ENCODE peak calls at places on chromosomes 5 and 9, in seven cellular contexts. One of them, this sample, is unnamed.

GRCh38 chr5:38598994-38599611 is 42.7 kb upstream of the LIFR start:
- DNase-seq in IMR-90: peak; percentile 89
- DNase-seq in NB4: no peak
- DNase-seq in transverse colon: no peak
- DNase-seq in Peyer's patch: no peak
- DNase-seq in tibial nerve: no peak
- DNase-seq in H54: peak; percentile 60
- DNase-seq in this sample: no peak

GRCh38 chr9:73137286-73137899 is 14.3 kb upstream of the ANXA1 start:
- DNase-seq in IMR-90: no peak
- DNase-seq in NB4: no peak
- DNase-seq in transverse colon: no peak
- DNase-seq in Peyer's patch: no peak
- DNase-seq in tibial nerve: no peak
- DNase-seq in H54: no peak
- DNase-seq in this sample: peak; percentile 16

GRCh38 chr9:34536685-34537084 is 13.9 kb upstream of the ENHO start:
- DNase-seq in IMR-90: no peak
- DNase-seq in NB4: no peak
- DNase-seq in transverse colon: no peak
- DNase-seq in Peyer's patch: no peak
- DNase-seq in tibial nerve: no peak
- DNase-seq in H54: no peak
- DNase-seq in this sample: no peak

GRCh38 chr9:70902705-70903131 is 218.7 kb downstream of the TRPM3 start:
- DNase-seq in IMR-90: peak; percentile 96
- DNase-seq in NB4: no peak
- DNase-seq in transverse colon: no peak
- DNase-seq in Peyer's patch: no peak
- DNase-seq in tibial nerve: peak; percentile 8
- DNase-seq in H54: peak; percentile 60
- DNase-seq in this sample: no peak

GRCh38 chr5:14908195-14908594 is 36.6 kb upstream of the ANKH start:
- DNase-seq in IMR-90: peak; percentile 23
- DNase-seq in NB4: no peak
- DNase-seq in transverse colon: no peak
- DNase-seq in Peyer's patch: no peak
- DNase-seq in tibial nerve: no peak
- DNase-seq in H54: no peak
- DNase-seq in this sample: peak; percentile 78

GRCh38 chr5:116455061-116455460 is 119.6 kb downstream of the SEMA6A start:
- DNase-seq in IMR-90: peak; percentile 6
- DNase-seq in NB4: no peak
- DNase-seq in transverse colon: no peak
- DNase-seq in Peyer's patch: no peak
- DNase-seq in tibial nerve: no peak
- DNase-seq in H54: no peak
- DNase-seq in this sample: no peak

GRCh38 chr5:162911873-162912272 is 525.5 kb upstream of the CCNG1 start:
- DNase-seq in IMR-90: no peak
- DNase-seq in NB4: no peak
- DNase-seq in transverse colon: no peak
- DNase-seq in Peyer's patch: no peak
- DNase-seq in tibial nerve: no peak
- DNase-seq in H54: no peak
- DNase-seq in this sample: no peak

GRCh38 chr5:155616779-155617392 is 603.3 kb downstream of the KIF4B start:
- DNase-seq in IMR-90: no peak
- DNase-seq in NB4: peak; percentile 54
- DNase-seq in transverse colon: peak; percentile 62
- DNase-seq in Peyer's patch: peak; percentile 76
- DNase-seq in tibial nerve: peak; percentile 5
- DNase-seq in H54: peak; percentile 6
- DNase-seq in this sample: peak; percentile 50

GRCh38 chr5:115209279-115209678 is 39.6 kb upstream of the TRIM36 start:
- DNase-seq in IMR-90: peak; percentile 2
- DNase-seq in NB4: peak; percentile 94
- DNase-seq in transverse colon: peak; percentile 36
- DNase-seq in Peyer's patch: peak; percentile 68
- DNase-seq in tibial nerve: peak; percentile 11
- DNase-seq in H54: no peak
- DNase-seq in this sample: no peak

GRCh38 chr9:28915256-28915930 is 1342.1 kb upstream of the C9orf72 start:
- DNase-seq in IMR-90: no peak
- DNase-seq in NB4: no peak
- DNase-seq in transverse colon: peak; percentile 52
- DNase-seq in Peyer's patch: no peak
- DNase-seq in tibial nerve: no peak
- DNase-seq in H54: no peak
- DNase-seq in this sample: no peak

GRCh38 chr9:126591083-126591482 is 22.6 kb upstream of the LMX1B start:
- DNase-seq in IMR-90: peak; percentile 4
- DNase-seq in NB4: no peak
- DNase-seq in transverse colon: no peak
- DNase-seq in Peyer's patch: no peak
- DNase-seq in tibial nerve: no peak
- DNase-seq in H54: peak; percentile 68
- DNase-seq in this sample: no peak

GRCh38 chr5:132274050-132274869 is 16.8 kb downstream of the PDLIM4 start:
- DNase-seq in IMR-90: no peak
- DNase-seq in NB4: no peak
- DNase-seq in transverse colon: peak; percentile 65
- DNase-seq in Peyer's patch: peak; percentile 73
- DNase-seq in tibial nerve: no peak
- DNase-seq in H54: no peak
- DNase-seq in this sample: no peak

GRCh38 chr5:1420211-1421195 is 24.7 kb downstream of the SLC6A3 start:
- DNase-seq in IMR-90: no peak
- DNase-seq in NB4: no peak
- DNase-seq in transverse colon: no peak
- DNase-seq in Peyer's patch: peak; percentile 27
- DNase-seq in tibial nerve: no peak
- DNase-seq in H54: no peak
- DNase-seq in this sample: no peak

GRCh38 chr5:1130218-1130946 is 18.5 kb upstream of the SLC12A7 start:
- DNase-seq in IMR-90: no peak
- DNase-seq in NB4: peak; percentile 62
- DNase-seq in transverse colon: peak; percentile 86
- DNase-seq in Peyer's patch: peak; percentile 76
- DNase-seq in tibial nerve: no peak
- DNase-seq in H54: no peak
- DNase-seq in this sample: no peak

GRCh38 chr5:128532127-128532526 is 5.9 kb downstream of the FBN2 start:
- DNase-seq in IMR-90: no peak
- DNase-seq in NB4: no peak
- DNase-seq in transverse colon: no peak
- DNase-seq in Peyer's patch: no peak
- DNase-seq in tibial nerve: no peak
- DNase-seq in H54: no peak
- DNase-seq in this sample: no peak

GRCh38 chr9:109441296-109441695 is 56.8 kb downstream of the PTPN3 start:
- DNase-seq in IMR-90: no peak
- DNase-seq in NB4: no peak
- DNase-seq in transverse colon: no peak
- DNase-seq in Peyer's patch: no peak
- DNase-seq in tibial nerve: no peak
- DNase-seq in H54: peak; percentile 23
- DNase-seq in this sample: no peak

GRCh38 chr5:178555771-178556211 is 34.4 kb downstream of the COL23A1 start:
- DNase-seq in IMR-90: no peak
- DNase-seq in NB4: no peak
- DNase-seq in transverse colon: no peak
- DNase-seq in Peyer's patch: no peak
- DNase-seq in tibial nerve: no peak
- DNase-seq in H54: no peak
- DNase-seq in this sample: no peak

GRCh38 chr9:3954228-3954949 is 345.5 kb downstream of the GLIS3 start:
- DNase-seq in IMR-90: no peak
- DNase-seq in NB4: no peak
- DNase-seq in transverse colon: no peak
- DNase-seq in Peyer's patch: no peak
- DNase-seq in tibial nerve: no peak
- DNase-seq in H54: no peak
- DNase-seq in this sample: no peak

GRCh38 chr5:41270423-41271251 is 57.3 kb upstream of the C6 start:
- DNase-seq in IMR-90: peak; percentile 76
- DNase-seq in NB4: peak; percentile 50
- DNase-seq in transverse colon: peak; percentile 15
- DNase-seq in Peyer's patch: peak; percentile 56
- DNase-seq in tibial nerve: peak; percentile 31
- DNase-seq in H54: peak; percentile 6
- DNase-seq in this sample: peak; percentile 6

GRCh38 chr9:127896395-127897193 is 2.8 kb downstream of the ST6GALNAC6 start:
- DNase-seq in IMR-90: no peak
- DNase-seq in NB4: no peak
- DNase-seq in transverse colon: no peak
- DNase-seq in Peyer's patch: no peak
- DNase-seq in tibial nerve: no peak
- DNase-seq in H54: no peak
- DNase-seq in this sample: no peak

GRCh38 chr5:85670417-85670816 is 947.3 kb upstream of the COX7C start:
- DNase-seq in IMR-90: no peak
- DNase-seq in NB4: no peak
- DNase-seq in transverse colon: no peak
- DNase-seq in Peyer's patch: no peak
- DNase-seq in tibial nerve: no peak
- DNase-seq in H54: no peak
- DNase-seq in this sample: no peak

DNA sequence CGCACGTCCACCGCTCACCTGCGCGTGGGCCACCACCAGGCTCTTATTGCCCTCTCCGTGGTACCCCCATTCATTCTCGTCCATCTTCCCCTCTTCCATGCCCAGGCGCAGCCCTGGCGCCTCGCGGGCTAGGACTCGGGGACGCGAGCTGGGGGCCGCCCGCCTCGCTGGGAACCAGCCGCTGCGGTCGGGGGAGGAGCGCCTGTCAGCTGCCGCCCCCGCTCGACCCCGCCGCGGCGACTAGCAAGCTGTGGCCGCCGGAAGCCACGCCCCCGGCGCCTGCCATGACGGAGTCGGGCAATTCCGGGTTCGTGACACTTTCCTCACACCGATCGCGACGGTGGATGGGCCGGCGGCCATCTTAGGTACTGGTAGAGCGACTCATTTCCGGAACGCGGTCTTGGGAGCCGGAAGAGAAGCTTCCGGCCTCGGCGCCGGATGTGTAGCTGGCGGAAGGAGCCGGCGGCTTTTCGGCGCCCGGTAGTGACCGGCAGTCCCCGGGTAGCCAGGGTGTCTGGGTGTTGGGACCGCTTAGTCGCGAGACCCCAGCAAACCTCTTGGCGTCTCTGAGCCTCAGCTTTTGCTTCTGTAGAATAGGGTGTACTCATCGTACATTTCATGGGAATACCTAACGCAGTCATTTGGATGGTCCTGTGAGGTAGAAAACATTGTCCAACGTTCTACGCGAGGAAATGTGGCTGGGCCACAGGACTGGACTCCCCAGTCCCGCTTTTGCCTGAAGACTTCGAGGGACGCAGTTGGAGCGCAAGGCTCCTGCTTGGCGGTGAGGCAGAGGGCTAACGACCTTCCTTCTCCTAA is at the start of gene IPPK:
- DNase-seq in IMR-90: peak; percentile 99
- DNase-seq in NB4: peak; percentile 99
- DNase-seq in transverse colon: peak; percentile 98
- DNase-seq in Peyer's patch: peak; percentile 99
- DNase-seq in tibial nerve: peak; percentile 97
- DNase-seq in H54: peak; percentile 97
- DNase-seq in this sample: peak; percentile 98
- TF ChIP-seq POLR2A in IMR-90: peak; percentile 90
- TF ChIP-seq POLR2A in NB4: peak; percentile 90
- TF ChIP-seq POLR2A in transverse colon: peak; percentile 81
- TF ChIP-seq POLR2A in Peyer's patch: peak; percentile 69
- TF ChIP-seq POLR2A in tibial nerve: peak; percentile 58
- TF ChIP-seq POLR2A in H54: peak; percentile 52
- TF ChIP-seq POLR2A in this sample: peak; percentile 97

GRCh38 chr9:135992486-135993408 is 31.6 kb upstream of the UBAC1 start:
- DNase-seq in IMR-90: peak; percentile 84
- DNase-seq in NB4: peak; percentile 89
- DNase-seq in transverse colon: peak; percentile 80
- DNase-seq in Peyer's patch: peak; percentile 81
- DNase-seq in tibial nerve: peak; percentile 69
- DNase-seq in H54: peak; percentile 92
- DNase-seq in this sample: peak; percentile 88
- TF ChIP-seq POLR2A in IMR-90: peak; percentile 17
- TF ChIP-seq POLR2A in NB4: no peak
- TF ChIP-seq POLR2A in transverse colon: no peak
- TF ChIP-seq POLR2A in Peyer's patch: no peak
- TF ChIP-seq POLR2A in tibial nerve: no peak
- TF ChIP-seq POLR2A in H54: peak; percentile 10
- TF ChIP-seq POLR2A in this sample: no peak

DNA sequence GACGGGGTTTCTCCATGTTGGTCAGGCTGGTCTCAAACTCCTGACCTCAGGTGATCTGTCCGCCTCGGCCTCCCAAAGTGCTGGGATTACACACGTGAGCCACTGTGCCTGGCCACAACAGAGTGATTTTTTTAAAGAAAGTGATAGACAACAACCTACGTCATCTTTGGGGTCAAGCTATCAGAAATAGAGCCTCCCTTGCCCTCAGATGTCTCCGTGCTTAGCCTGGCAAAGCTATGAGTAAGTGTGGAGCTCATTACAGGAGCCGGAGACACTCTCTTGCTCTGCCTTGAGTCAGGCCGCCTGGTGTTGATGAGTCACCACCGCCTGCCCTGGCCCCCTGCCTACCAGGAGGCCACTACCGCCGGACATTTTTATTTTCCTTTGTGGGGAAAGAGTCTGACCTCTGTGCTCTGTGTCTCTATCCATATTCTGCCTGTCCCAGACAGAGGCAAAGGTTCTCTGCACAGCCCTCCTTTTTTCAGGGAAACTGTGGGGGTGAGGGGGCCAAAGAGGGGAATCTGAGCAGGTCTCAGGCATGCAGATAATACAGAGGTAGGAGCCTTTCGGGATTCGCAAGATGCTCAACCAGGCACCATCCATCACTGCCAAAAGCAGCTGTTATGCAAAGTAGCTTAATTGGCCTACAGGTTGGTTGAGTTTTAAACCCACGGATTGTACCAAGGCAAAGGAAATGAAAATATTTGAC is 123.7 kb upstream of the CPEB4 start:
- DNase-seq in IMR-90: peak; percentile 96
- DNase-seq in NB4: peak; percentile 90
- DNase-seq in transverse colon: peak; percentile 61
- DNase-seq in Peyer's patch: peak; percentile 91
- DNase-seq in tibial nerve: peak; percentile 62
- DNase-seq in H54: peak; percentile 99
- DNase-seq in this sample: peak; percentile 81
- TF ChIP-seq POLR2A in IMR-90: no peak
- TF ChIP-seq POLR2A in NB4: no peak
- TF ChIP-seq POLR2A in transverse colon: no peak
- TF ChIP-seq POLR2A in Peyer's patch: peak; percentile 34
- TF ChIP-seq POLR2A in tibial nerve: no peak
- TF ChIP-seq POLR2A in H54: no peak
- TF ChIP-seq POLR2A in this sample: peak; percentile 2

DNA sequence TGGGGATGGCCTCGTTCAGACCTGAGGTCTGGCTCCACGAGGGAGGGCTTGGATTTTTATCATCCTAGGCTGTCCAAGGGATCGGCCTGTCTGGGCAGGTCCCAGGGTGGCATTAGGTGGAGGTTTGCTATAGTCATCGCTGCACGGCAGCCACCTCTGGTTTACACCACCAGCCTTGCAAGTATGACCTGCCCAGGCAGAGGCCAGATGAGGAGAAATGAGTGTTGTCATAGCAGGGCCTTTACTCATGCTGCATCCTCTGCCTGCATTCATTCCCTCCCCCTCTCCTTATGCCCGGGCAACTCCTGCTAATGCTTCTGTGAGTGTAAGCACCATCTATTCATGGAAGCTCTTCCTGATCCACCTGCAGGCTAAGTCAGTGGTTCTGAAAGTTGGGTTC is 15.3 kb upstream of the NDST1 start:
- DNase-seq in IMR-90: peak; percentile 87
- DNase-seq in NB4: no peak
- DNase-seq in transverse colon: no peak
- DNase-seq in Peyer's patch: no peak
- DNase-seq in tibial nerve: no peak
- DNase-seq in H54: peak; percentile 84
- DNase-seq in this sample: no peak
- TF ChIP-seq POLR2A in IMR-90: no peak
- TF ChIP-seq POLR2A in NB4: no peak
- TF ChIP-seq POLR2A in transverse colon: no peak
- TF ChIP-seq POLR2A in Peyer's patch: no peak
- TF ChIP-seq POLR2A in tibial nerve: no peak
- TF ChIP-seq POLR2A in H54: no peak
- TF ChIP-seq POLR2A in this sample: no peak